ENCODE peak calls at places on chromosomes 7 and 10, in nine cellular contexts. One of them, this sample, is unnamed.

GRCh38 chr10:91977501-91977900 is 53.9 kb downstream of the BTAF1 start:
- DNase-seq in PC-3: peak
- DNase-seq in neural progenitor cell: no peak
- DNase-seq in GM23248: no peak
- DNase-seq in HCT116: no peak
- DNase-seq in OCI-LY7: no peak
- DNase-seq in MM.1S: no peak
- DNase-seq in hepatocyte: no peak
- DNase-seq in SK-N-SH: no peak
- DNase-seq in this sample: no peak

GRCh38 chr7:151302531-151302930 is 39.1 kb upstream of the NUB1 start:
- DNase-seq in PC-3: no peak
- DNase-seq in neural progenitor cell: no peak
- DNase-seq in GM23248: no peak
- DNase-seq in HCT116: no peak
- DNase-seq in OCI-LY7: no peak
- DNase-seq in MM.1S: no peak
- DNase-seq in hepatocyte: no peak
- DNase-seq in SK-N-SH: no peak
- DNase-seq in this sample: no peak

GRCh38 chr7:81584667-81585066 is 185.2 kb downstream of the HGF start:
- DNase-seq in PC-3: no peak
- DNase-seq in neural progenitor cell: no peak
- DNase-seq in GM23248: peak
- DNase-seq in HCT116: no peak
- DNase-seq in OCI-LY7: no peak
- DNase-seq in MM.1S: no peak
- DNase-seq in hepatocyte: no peak
- DNase-seq in SK-N-SH: no peak
- DNase-seq in this sample: no peak

GRCh38 chr7:33640732-33641131 is 264.6 kb upstream of the BMPER start:
- DNase-seq in PC-3: no peak
- DNase-seq in neural progenitor cell: no peak
- DNase-seq in GM23248: peak
- DNase-seq in HCT116: no peak
- DNase-seq in OCI-LY7: no peak
- DNase-seq in MM.1S: no peak
- DNase-seq in hepatocyte: no peak
- DNase-seq in SK-N-SH: no peak
- DNase-seq in this sample: no peak

GRCh38 chr10:16996530-16996964 is 133.1 kb downstream of the CUBN start:
- DNase-seq in PC-3: peak
- DNase-seq in neural progenitor cell: no peak
- DNase-seq in GM23248: peak
- DNase-seq in HCT116: no peak
- DNase-seq in OCI-LY7: no peak
- DNase-seq in MM.1S: no peak
- DNase-seq in hepatocyte: no peak
- DNase-seq in SK-N-SH: no peak
- DNase-seq in this sample: no peak

GRCh38 chr10:131239926-131240325 is 71.6 kb downstream of the TCERG1L start:
- DNase-seq in PC-3: no peak
- DNase-seq in neural progenitor cell: no peak
- DNase-seq in GM23248: no peak
- DNase-seq in HCT116: no peak
- DNase-seq in OCI-LY7: no peak
- DNase-seq in MM.1S: no peak
- DNase-seq in hepatocyte: no peak
- DNase-seq in SK-N-SH: no peak
- DNase-seq in this sample: no peak

GRCh38 chr7:151080522-151081169 is at the start of gene FASTK:
- DNase-seq in PC-3: peak
- DNase-seq in neural progenitor cell: peak
- DNase-seq in GM23248: peak
- DNase-seq in HCT116: peak
- DNase-seq in OCI-LY7: peak
- DNase-seq in MM.1S: peak
- DNase-seq in hepatocyte: peak
- DNase-seq in SK-N-SH: peak
- DNase-seq in this sample: peak

GRCh38 chr7:46115410-46115809 is 194.3 kb upstream of the IGFBP3 start:
- DNase-seq in PC-3: no peak
- DNase-seq in neural progenitor cell: no peak
- DNase-seq in GM23248: peak
- DNase-seq in HCT116: no peak
- DNase-seq in OCI-LY7: no peak
- DNase-seq in MM.1S: no peak
- DNase-seq in hepatocyte: no peak
- DNase-seq in SK-N-SH: no peak
- DNase-seq in this sample: no peak

GRCh38 chr7:158235862-158236261 is 351.8 kb downstream of the PTPRN2 start:
- DNase-seq in PC-3: no peak
- DNase-seq in neural progenitor cell: no peak
- DNase-seq in GM23248: no peak
- DNase-seq in HCT116: no peak
- DNase-seq in OCI-LY7: no peak
- DNase-seq in MM.1S: no peak
- DNase-seq in hepatocyte: no peak
- DNase-seq in SK-N-SH: no peak
- DNase-seq in this sample: no peak

GRCh38 chr10:1715821-1716220 is 21.5 kb downstream of the ADARB2 start:
- DNase-seq in PC-3: peak
- DNase-seq in neural progenitor cell: peak
- DNase-seq in GM23248: no peak
- DNase-seq in HCT116: no peak
- DNase-seq in OCI-LY7: peak
- DNase-seq in MM.1S: no peak
- DNase-seq in hepatocyte: peak
- DNase-seq in SK-N-SH: no peak
- DNase-seq in this sample: peak

GRCh38 chr10:50362547-50363125 is 111.3 kb upstream of the ASAH2 start:
- DNase-seq in PC-3: peak
- DNase-seq in neural progenitor cell: no peak
- DNase-seq in GM23248: peak
- DNase-seq in HCT116: no peak
- DNase-seq in OCI-LY7: peak
- DNase-seq in MM.1S: peak
- DNase-seq in hepatocyte: no peak
- DNase-seq in SK-N-SH: no peak
- DNase-seq in this sample: no peak

GRCh38 chr10:94307046-94307615 is 55.6 kb downstream of the NOC3L start:
- DNase-seq in PC-3: no peak
- DNase-seq in neural progenitor cell: no peak
- DNase-seq in GM23248: no peak
- DNase-seq in HCT116: no peak
- DNase-seq in OCI-LY7: no peak
- DNase-seq in MM.1S: no peak
- DNase-seq in hepatocyte: no peak
- DNase-seq in SK-N-SH: no peak
- DNase-seq in this sample: no peak

GRCh38 chr7:88462799-88463198 is 156.1 kb upstream of the STEAP4 start:
- DNase-seq in PC-3: no peak
- DNase-seq in neural progenitor cell: no peak
- DNase-seq in GM23248: no peak
- DNase-seq in HCT116: no peak
- DNase-seq in OCI-LY7: no peak
- DNase-seq in MM.1S: no peak
- DNase-seq in hepatocyte: no peak
- DNase-seq in SK-N-SH: no peak
- DNase-seq in this sample: peak

DNA sequence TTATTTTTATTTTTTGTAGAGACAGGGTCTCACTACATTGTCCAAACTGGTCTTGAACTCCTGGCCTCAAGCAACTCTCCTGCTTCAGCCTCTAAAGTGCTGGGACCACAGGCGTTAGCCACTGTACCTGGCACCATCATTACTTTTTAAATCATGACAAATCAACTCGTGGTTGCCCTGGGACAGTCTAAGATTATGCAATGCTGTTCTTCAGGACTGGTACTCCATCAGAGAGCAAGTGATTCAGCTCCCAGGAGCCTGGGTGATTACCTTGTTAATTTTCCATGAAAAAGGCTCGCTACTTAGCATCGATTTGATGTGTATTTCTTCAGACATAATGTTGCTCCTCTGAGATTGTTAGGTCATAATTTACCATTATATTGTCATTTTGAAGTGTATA is 158.9 kb upstream of the STEAP4 start:
- DNase-seq in PC-3: no peak
- DNase-seq in neural progenitor cell: no peak
- DNase-seq in GM23248: no peak
- DNase-seq in HCT116: no peak
- DNase-seq in OCI-LY7: no peak
- DNase-seq in MM.1S: no peak
- DNase-seq in hepatocyte: no peak
- DNase-seq in SK-N-SH: no peak
- DNase-seq in this sample: no peak
- TF ChIP-seq EZH2phosphoT487 in PC-3: no peak
- TF ChIP-seq EZH2phosphoT487 in neural progenitor cell: no peak
- TF ChIP-seq EZH2phosphoT487 in GM23248: no peak
- TF ChIP-seq EZH2phosphoT487 in HCT116: no peak
- TF ChIP-seq EZH2phosphoT487 in OCI-LY7: no peak
- TF ChIP-seq EZH2phosphoT487 in MM.1S: no peak
- TF ChIP-seq EZH2phosphoT487 in hepatocyte: no peak
- TF ChIP-seq EZH2phosphoT487 in SK-N-SH: no peak
- TF ChIP-seq EZH2phosphoT487 in this sample: no peak

GRCh38 chr10:53836638-53837037 is 964.4 kb downstream of the PCDH15 start:
- DNase-seq in PC-3: peak
- DNase-seq in neural progenitor cell: no peak
- DNase-seq in GM23248: peak
- DNase-seq in HCT116: no peak
- DNase-seq in OCI-LY7: no peak
- DNase-seq in MM.1S: no peak
- DNase-seq in hepatocyte: no peak
- DNase-seq in SK-N-SH: peak
- DNase-seq in this sample: no peak
- H3K4me2 ChIP-seq in PC-3: peak
- H3K4me2 ChIP-seq in neural progenitor cell: no peak
- H3K4me2 ChIP-seq in GM23248: no peak
- H3K4me2 ChIP-seq in HCT116: no peak
- H3K4me2 ChIP-seq in OCI-LY7: no peak
- H3K4me2 ChIP-seq in MM.1S: no peak
- H3K4me2 ChIP-seq in hepatocyte: no peak
- H3K4me2 ChIP-seq in SK-N-SH: no peak
- H3K4me2 ChIP-seq in this sample: no peak

DNA sequence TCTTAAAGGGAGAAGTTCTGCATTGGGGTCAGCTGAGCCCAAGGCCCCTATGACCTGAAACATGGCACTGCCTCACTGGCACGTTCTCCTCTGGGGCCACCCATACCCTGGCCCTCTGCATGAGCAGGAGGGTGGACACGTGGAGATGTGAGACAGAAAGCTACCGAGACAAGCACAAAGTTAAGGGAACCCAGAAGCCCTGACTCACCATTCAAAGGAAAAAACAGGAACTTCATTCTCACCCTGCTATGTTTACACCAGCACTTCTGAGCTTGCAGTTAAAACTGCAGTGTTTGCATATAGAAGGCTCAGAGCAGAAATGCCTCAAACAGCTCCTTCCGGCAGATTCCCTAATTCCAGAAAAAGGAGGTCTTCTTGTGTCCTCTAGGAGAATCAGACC is 41.7 kb downstream of the DENND11 start:
- DNase-seq in PC-3: no peak
- DNase-seq in neural progenitor cell: no peak
- DNase-seq in GM23248: no peak
- DNase-seq in HCT116: no peak
- DNase-seq in OCI-LY7: no peak
- DNase-seq in MM.1S: peak
- DNase-seq in hepatocyte: no peak
- DNase-seq in SK-N-SH: no peak
- DNase-seq in this sample: no peak
- TF ChIP-seq EZH2phosphoT487 in PC-3: no peak
- TF ChIP-seq EZH2phosphoT487 in neural progenitor cell: no peak
- TF ChIP-seq EZH2phosphoT487 in GM23248: no peak
- TF ChIP-seq EZH2phosphoT487 in HCT116: no peak
- TF ChIP-seq EZH2phosphoT487 in OCI-LY7: no peak
- TF ChIP-seq EZH2phosphoT487 in MM.1S: no peak
- TF ChIP-seq EZH2phosphoT487 in hepatocyte: no peak
- TF ChIP-seq EZH2phosphoT487 in SK-N-SH: no peak
- TF ChIP-seq EZH2phosphoT487 in this sample: no peak

GRCh38 chr7:93226310-93226709 is at the start of gene HEPACAM2:
- DNase-seq in PC-3: no peak
- DNase-seq in neural progenitor cell: no peak
- DNase-seq in GM23248: no peak
- DNase-seq in HCT116: no peak
- DNase-seq in OCI-LY7: no peak
- DNase-seq in MM.1S: no peak
- DNase-seq in hepatocyte: no peak
- DNase-seq in SK-N-SH: no peak
- DNase-seq in this sample: no peak

GRCh38 chr7:93231264-93231663 is 902 bp upstream of the VPS50 start:
- DNase-seq in PC-3: peak
- DNase-seq in neural progenitor cell: no peak
- DNase-seq in GM23248: peak
- DNase-seq in HCT116: no peak
- DNase-seq in OCI-LY7: no peak
- DNase-seq in MM.1S: peak
- DNase-seq in hepatocyte: no peak
- DNase-seq in SK-N-SH: no peak
- DNase-seq in this sample: no peak

GRCh38 chr7:93232673-93233018 is 480 bp downstream of the VPS50 start:
- DNase-seq in PC-3: no peak
- DNase-seq in neural progenitor cell: peak
- DNase-seq in GM23248: peak
- DNase-seq in HCT116: no peak
- DNase-seq in OCI-LY7: peak
- DNase-seq in MM.1S: no peak
- DNase-seq in hepatocyte: no peak
- DNase-seq in SK-N-SH: no peak
- DNase-seq in this sample: peak

GRCh38 chr7:93228302-93228701 is 2.0 kb upstream of the HEPACAM2 start:
- DNase-seq in PC-3: peak
- DNase-seq in neural progenitor cell: peak
- DNase-seq in GM23248: peak
- DNase-seq in HCT116: peak
- DNase-seq in OCI-LY7: peak
- DNase-seq in MM.1S: peak
- DNase-seq in hepatocyte: peak
- DNase-seq in SK-N-SH: peak
- DNase-seq in this sample: peak

DNA sequence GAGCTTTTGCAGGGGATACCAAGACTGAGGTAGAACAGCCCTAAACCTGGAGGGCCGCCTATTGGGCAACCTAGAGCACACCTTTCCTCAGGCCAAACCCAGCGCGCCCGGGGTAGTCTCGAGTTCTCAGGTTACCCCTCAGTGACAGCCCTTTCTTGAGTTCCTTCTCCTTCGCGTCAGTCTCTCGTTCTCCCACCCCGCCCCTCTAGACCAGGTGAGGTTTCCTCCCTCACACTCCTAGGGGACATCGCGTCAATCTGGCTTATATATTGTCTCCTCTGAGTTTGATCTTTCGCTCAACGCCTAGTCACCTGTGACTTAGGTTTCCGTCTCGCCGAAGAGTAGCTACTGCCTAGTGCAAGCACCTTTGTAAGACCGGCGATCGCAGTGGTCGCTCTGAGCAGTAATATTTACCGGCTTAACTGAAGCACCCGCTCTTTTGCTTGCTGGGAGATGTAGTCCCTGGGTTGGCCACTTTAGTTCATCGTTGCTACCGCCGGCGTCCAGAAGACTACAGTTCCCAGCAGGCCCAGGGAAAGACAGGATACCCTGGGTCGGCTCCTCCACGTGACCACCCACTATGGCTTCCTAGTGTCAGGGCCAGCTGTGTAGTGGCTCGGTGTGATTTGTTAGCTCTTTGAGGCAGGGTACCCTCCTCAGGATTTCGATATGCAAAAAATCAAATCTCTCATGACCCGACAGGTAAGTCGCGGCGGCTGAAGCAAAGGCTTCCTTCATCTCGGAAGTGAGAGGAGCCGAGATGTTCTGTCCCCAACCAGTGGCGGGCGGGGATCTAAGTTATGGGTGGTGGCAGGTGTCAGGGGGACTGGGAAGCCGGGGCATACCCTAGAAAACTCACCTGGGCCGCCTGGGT is at the start of gene VPS50:
- DNase-seq in PC-3: peak
- DNase-seq in neural progenitor cell: peak
- DNase-seq in GM23248: peak
- DNase-seq in HCT116: peak
- DNase-seq in OCI-LY7: peak
- DNase-seq in MM.1S: peak
- DNase-seq in hepatocyte: peak
- DNase-seq in SK-N-SH: peak
- DNase-seq in this sample: peak
- H3K4me2 ChIP-seq in PC-3: peak
- H3K4me2 ChIP-seq in neural progenitor cell: peak
- H3K4me2 ChIP-seq in GM23248: peak
- H3K4me2 ChIP-seq in HCT116: peak
- H3K4me2 ChIP-seq in OCI-LY7: peak
- H3K4me2 ChIP-seq in MM.1S: peak
- H3K4me2 ChIP-seq in hepatocyte: peak
- H3K4me2 ChIP-seq in SK-N-SH: peak
- H3K4me2 ChIP-seq in this sample: peak